ENCODE peak calls at places on chromosomes 6 and 20, in six cellular contexts. U, W, L, B, T and O are unnamed samples.

GRCh38 chr20:57388953-57389694 is 2.1 kb upstream of the RBM38 start:
- DNase-seq in U (peak), W (peak), L (no peak), B (no peak), T (no peak), O (peak)

GRCh38 chr6:51277471-51277870 is 458.8 kb downstream of the TFAP2B start:
- DNase-seq in U (no peak), W (no peak), L (no peak), B (no peak), T (no peak), O (no peak)

GRCh38 chr6:85428486-85428885 is 21.4 kb upstream of the NT5E start:
- DNase-seq in U (no peak), W (no peak), L (no peak), B (no peak), T (no peak), O (no peak)

GRCh38 chr6:74870403-74870802 is 335.4 kb downstream of the COL12A1 start:
- DNase-seq in U (no peak), W (peak), L (no peak), B (no peak), T (no peak), O (no peak)

GRCh38 chr20:13348301-13349239 is 127.5 kb downstream of the ISM1 start:
- DNase-seq in U (peak), W (no peak), L (no peak), B (no peak), T (no peak), O (no peak)

GRCh38 chr6:169452117-169452868 is 198.6 kb upstream of the THBS2 start:
- DNase-seq in U (peak), W (peak), L (peak), B (no peak), T (no peak), O (peak)

GRCh38 chr6:142913511-142914047 is 31.4 kb downstream of the HIVEP2 start:
- DNase-seq in U (no peak), W (peak), L (no peak), B (no peak), T (no peak), O (no peak)

GRCh38 chr20:35871311-35871771 is 83.0 kb downstream of the SCAND1 start:
- DNase-seq in U (peak), W (peak), L (no peak), B (peak), T (no peak), O (peak)

GRCh38 chr6:7431594-7432390 is 42.2 kb downstream of the RIOK1 start:
- DNase-seq in U (peak), W (no peak), L (no peak), B (no peak), T (no peak), O (no peak)

GRCh38 chr20:4937422-4938319 is 63.6 kb downstream of the SLC23A2 start:
- DNase-seq in U (no peak), W (peak), L (no peak), B (no peak), T (no peak), O (no peak)

GRCh38 chr6:95578106-95578410 is 723 bp downstream of the MANEA start:
- DNase-seq in U (no peak), W (no peak), L (no peak), B (peak), T (no peak), O (no peak)

GRCh38 chr6:38143191-38144154 is 323.9 kb downstream of the ZFAND3 start:
- DNase-seq in U (no peak), W (no peak), L (no peak), B (no peak), T (no peak), O (no peak)

GRCh38 chr6:158847786-158848185 is 28.6 kb upstream of the EZR start:
- DNase-seq in U (no peak), W (no peak), L (no peak), B (no peak), T (no peak), O (no peak)

GRCh38 chr6:133248241-133249001 is 7.3 kb downstream of the EYA4 start:
- DNase-seq in U (peak), W (no peak), L (no peak), B (no peak), T (no peak), O (no peak)

GRCh38 chr6:149723771-149724417 is 6.0 kb upstream of the LATS1 start:
- DNase-seq in U (peak), W (peak), L (peak), B (peak), T (no peak), O (peak)

GRCh38 chr20:9474835-9475413 is 39.5 kb upstream of the LAMP5 start:
- DNase-seq in U (no peak), W (no peak), L (no peak), B (no peak), T (no peak), O (no peak)

GRCh38 chr20:2005831-2006426 is 12.1 kb upstream of the PDYN start:
- DNase-seq in U (peak), W (peak), L (peak), B (peak), T (peak), O (peak)

GRCh38 chr20:46945465-46945864 is 50.8 kb downstream of the EYA2 start:
- DNase-seq in U (no peak), W (no peak), L (no peak), B (no peak), T (no peak), O (no peak)

GRCh38 chr6:160991411-160992322 is at the start of gene MAP3K4:
- DNase-seq in U (peak), W (peak), L (peak), B (peak), T (peak), O (peak)